ENCODE peak calls at places on chromosomes 12 and 14, in six cellular contexts. E is T-helper 2 cell; H is CD4-positive, CD25-positive, alpha-beta regulatory T cell; Q is heart right ventricle; N is myocyte; B is HFF-Myc. V is an unnamed sample.

GRCh38 chr14:32050839-32051238 is 26.3 kb upstream of the ARHGAP5 start:
- DNase-seq in E (no peak), H (no peak), Q (no peak), N (peak; percentile 37), B (no peak), V (no peak)

GRCh38 chr12:71521125-71521524 is 81.5 kb downstream of the LGR5 start:
- DNase-seq in E (no peak), H (no peak), Q (no peak), N (no peak), B (no peak), V (no peak)

GRCh38 chr14:99430491-99430890 is 50.2 kb downstream of the SETD3 start:
- DNase-seq in E (peak; percentile 40), H (no peak), Q (peak; percentile 21), N (no peak), B (no peak), V (no peak)

GRCh38 chr14:56487761-56488160 is 91.8 kb upstream of the TMEM260 start:
- DNase-seq in E (no peak), H (no peak), Q (no peak), N (peak; percentile 27), B (no peak), V (no peak)

GRCh38 chr12:119988788-119989618 is at the start of gene BICDL1:
- DNase-seq in E (peak; percentile 98), H (peak; percentile 97), Q (peak; percentile 12), N (peak; percentile 48), B (no peak), V (peak; percentile 95)

GRCh38 chr14:70644016-70644415 is 2.3 kb downstream of the TTC9 start:
- DNase-seq in E (no peak), H (no peak), Q (no peak), N (peak; percentile 77), B (no peak), V (no peak)

GRCh38 chr12:30990316-30990715 is 63.8 kb downstream of the TSPAN11 start:
- DNase-seq in E (no peak), H (no peak), Q (no peak), N (no peak), B (no peak), V (no peak)

GRCh38 chr14:99015833-99016232 is 256.2 kb downstream of the BCL11B start:
- DNase-seq in E (no peak), H (no peak), Q (no peak), N (no peak), B (no peak), V (no peak)

GRCh38 chr14:95527392-95528002 is 7.4 kb upstream of the GLRX5 start:
- DNase-seq in E (peak; percentile 51), H (peak; percentile 52), Q (peak; percentile 70), N (peak; percentile 66), B (no peak), V (peak; percentile 34)

GRCh38 chr12:90124289-90124688 is 415.7 kb upstream of the ATP2B1 start:
- DNase-seq in E (no peak), H (no peak), Q (no peak), N (no peak), B (no peak), V (no peak)

GRCh38 chr14:68794856-68795601 is 2.2 kb upstream of the ZFP36L1 start:
- DNase-seq in E (peak; percentile 63), H (no peak), Q (peak; percentile 71), N (peak; percentile 87), B (peak; percentile 96), V (peak; percentile 32)

GRCh38 chr12:65657635-65658034 is 166.6 kb upstream of the HMGA2 start:
- DNase-seq in E (no peak), H (no peak), Q (no peak), N (no peak), B (no peak), V (no peak)

GRCh38 chr12:25455696-25456095 is 97.4 kb downstream of the LMNTD1 start:
- DNase-seq in E (no peak), H (no peak), Q (no peak), N (no peak), B (no peak), V (no peak)

GRCh38 chr12:117024961-117025480 is 74.2 kb downstream of the TESC start:
- DNase-seq in E (no peak), H (peak; percentile 8), Q (no peak), N (no peak), B (no peak), V (no peak)

GRCh38 chr12:113537751-113538087 is 66.0 kb upstream of the LHX5 start:
- DNase-seq in E (no peak), H (no peak), Q (no peak), N (no peak), B (peak; percentile 1), V (no peak)

GRCh38 chr12:127770123-127770522 is 496.8 kb upstream of the TMEM132C start:
- DNase-seq in E (no peak), H (no peak), Q (no peak), N (peak; percentile 41), B (no peak), V (no peak)

GRCh38 chr14:32510815-32511214 is 181.7 kb downstream of the AKAP6 start:
- DNase-seq in E (no peak), H (no peak), Q (no peak), N (no peak), B (no peak), V (no peak)

V was measured in T-helper 9 cell.